ENCODE peak calls at places on chromosome 14, in four cellular contexts. Q is left ventricle myocardium inferior, J is NT2/D1, P is T-helper 2 cell. Y is an unnamed sample.

GRCh38 chr14:83217492-83217891 is 1683.8 kb upstream of the SEL1L start:
- DNase-seq in P (no peak), Q (no peak), J (no peak), Y (no peak)

GRCh38 chr14:50714452-50715073 is 46.5 kb upstream of the SAV1 start:
- DNase-seq in Q (no peak), P (no peak), J (peak), Y (no peak)

GRCh38 chr14:92577321-92577742 is 63.8 kb downstream of the RIN3 start:
- DNase-seq in Q (no peak), P (no peak), J (no peak), Y (peak)

GRCh38 chr14:77314043-77314442 is 6.6 kb downstream of the POMT2 start:
- DNase-seq in P (no peak), J (no peak), Q (no peak), Y (no peak)

GRCh38 chr14:22386924-22387775 is 201.9 kb downstream of the DAD1 start:
- DNase-seq in P (no peak), Q (peak), J (peak), Y (peak)

GRCh38 chr14:52778702-52779101 is 12.7 kb downstream of the GNPNAT1 start:
- DNase-seq in J (no peak), Q (no peak), P (no peak), Y (no peak)

GRCh38 chr14:102390486-102390885 is 27.7 kb downstream of the TECPR2 start:
- DNase-seq in Q (no peak), P (no peak), J (no peak), Y (no peak)

GRCh38 chr14:95413289-95414215 is 93.8 kb upstream of the CLMN start:
- DNase-seq in J (no peak), P (no peak), Q (no peak), Y (no peak)

GRCh38 chr14:75282166-75282547 is 3.5 kb downstream of the FOS start:
- DNase-seq in Q (no peak), P (no peak), J (no peak), Y (no peak)

GRCh38 chr14:72980863-72981262 is 46.0 kb downstream of the ZFYVE1 start:
- DNase-seq in P (no peak), Q (no peak), J (no peak), Y (no peak)

GRCh38 chr14:90388437-90388836 is 8.4 kb upstream of the CALM1 start:
- DNase-seq in Q (no peak), J (no peak), P (no peak), Y (no peak)

GRCh38 chr14:59582845-59583509 is 6.4 kb upstream of the CCDC175 start:
- DNase-seq in J (no peak), Q (no peak), P (no peak), Y (no peak)

GRCh38 chr14:102050625-102051024 is 36.2 kb downstream of the HSP90AA1 start:
- DNase-seq in J (no peak), P (no peak), Q (no peak), Y (no peak)

GRCh38 chr14:41482861-41483260 is 123.8 kb upstream of the LRFN5 start:
- DNase-seq in P (no peak), Q (no peak), J (no peak), Y (no peak)

GRCh38 chr14:49106721-49107689 is 479.2 kb downstream of the RPS29 start:
- DNase-seq in Q (no peak), P (no peak), J (no peak), Y (no peak)

GRCh38 chr14:86779416-86779815 is 1213.6 kb downstream of the GALC start:
- DNase-seq in P (no peak), Q (no peak), J (no peak), Y (no peak)

GRCh38 chr14:65164068-65164824 is 61.9 kb upstream of the MAX start:
- DNase-seq in Q (no peak), P (no peak), J (no peak), Y (no peak)

GRCh38 chr14:101360045-101360931 is 201.0 kb upstream of the DIO3 start:
- DNase-seq in P (no peak), Q (peak), J (no peak), Y (no peak)

GRCh38 chr14:99268776-99269510 is 3.1 kb downstream of the BCL11B start:
- DNase-seq in P (no peak), J (no peak), Q (no peak), Y (no peak)

GRCh38 chr14:97021001-97021400 is 223.8 kb downstream of the VRK1 start:
- DNase-seq in P (no peak), Q (no peak), J (no peak), Y (no peak)

GRCh38 chr14:104820669-104821228 is 19.8 kb downstream of the ZBTB42 start:
- DNase-seq in J (no peak), P (no peak), Q (no peak), Y (no peak)

GRCh38 chr14:54929556-54929955 is 26.9 kb upstream of the GCH1 start:
- DNase-seq in P (no peak), J (no peak), Q (no peak), Y (no peak)

GRCh38 chr14:48398675-48399282 is 723.4 kb upstream of the MDGA2 start:
- DNase-seq in J (peak), P (no peak), Q (no peak), Y (no peak)

GRCh38 chr14:75981426-75981825 is 369 bp downstream of the TGFB3 start:
- DNase-seq in J (no peak), P (no peak), Q (no peak), Y (peak)

GRCh38 chr14:24280797-24281460 is 9.5 kb upstream of the RABGGTA start:
- DNase-seq in J (no peak), P (no peak), Q (no peak), Y (no peak)

GRCh38 chr14:46769292-46769691 is 117.7 kb upstream of the RPL10L start:
- DNase-seq in J (no peak), Q (no peak), P (no peak), Y (no peak)

GRCh38 chr14:80239631-80240030 is 28.3 kb upstream of the DIO2 start:
- DNase-seq in P (no peak), J (no peak), Q (no peak), Y (no peak)

GRCh38 chr14:77301103-77301502 is 19.6 kb downstream of the POMT2 start:
- DNase-seq in Q (peak), J (peak), P (no peak), Y (no peak)

GRCh38 chr14:50830932-50831703 is at the start of gene NIN:
- DNase-seq in J (peak), P (peak), Q (peak), Y (peak)

GRCh38 chr14:66094001-66094727 is 392.0 kb upstream of the CCDC196 start:
- DNase-seq in P (no peak), J (no peak), Q (no peak), Y (no peak)

GRCh38 chr14:71478542-71478941 is 453.7 kb upstream of the RGS6 start:
- DNase-seq in P (no peak), Q (no peak), J (no peak), Y (no peak)

Y was measured in natural killer cell treated with Interleukin-12 subunit alpha and Interleukin-12 subunit beta and Interleukin-15 and Interleukin-18, amount 100 ng/mL, for 72 hours.